ENCODE peak calls at places on chromosomes 1 and 21, in seven cellular contexts. H, Y, L, F, E, K and T are unnamed samples.
A peak's percentile ranks its signal among the peaks of the same experiment; 100 is the strongest.

GRCh38 chr1:109901508-109902145 is 9.0 kb upstream of the CSF1 start:
- DNase-seq in H (peak; percentile 58), Y (no peak), L (no peak), F (no peak), E (no peak), K (no peak), T (peak; percentile 43)

GRCh38 chr21:42722808-42723470 is 69.5 kb downstream of the PDE9A start:
- DNase-seq in H (no peak), Y (no peak), L (no peak), F (no peak), E (no peak), K (no peak), T (no peak)

GRCh38 chr1:2137257-2138121 is 57.1 kb downstream of the FAAP20 start:
- DNase-seq in H (peak; percentile 43), Y (no peak), L (no peak), F (peak; percentile 3), E (no peak), K (no peak), T (no peak)

GRCh38 chr1:115377411-115377810 is 39.4 kb upstream of the NGF start:
- DNase-seq in H (no peak), Y (no peak), L (no peak), F (no peak), E (no peak), K (no peak), T (no peak)

GRCh38 chr1:151536499-151536898 is 3.6 kb upstream of the TUFT1 start:
- DNase-seq in H (no peak), Y (no peak), L (no peak), F (no peak), E (no peak), K (no peak), T (no peak)

GRCh38 chr1:178019622-178020021 is 49.8 kb upstream of the SEC16B start:
- DNase-seq in H (no peak), Y (no peak), L (no peak), F (no peak), E (no peak), K (no peak), T (peak; percentile 28)

GRCh38 chr1:55035904-55036303 is 3.4 kb upstream of the PCSK9 start:
- DNase-seq in H (no peak), Y (no peak), L (no peak), F (no peak), E (no peak), K (no peak), T (no peak)

GRCh38 chr21:39504230-39504629 is 52.5 kb downstream of the SH3BGR start:
- DNase-seq in H (no peak), Y (no peak), L (no peak), F (no peak), E (no peak), K (no peak), T (no peak)

GRCh38 chr1:82317671-82318070 is 516.9 kb downstream of the ADGRL2 start:
- DNase-seq in H (no peak), Y (no peak), L (no peak), F (no peak), E (no peak), K (no peak), T (peak; percentile 55)

GRCh38 chr21:42760977-42761751 is 107.7 kb downstream of the PDE9A start:
- DNase-seq in H (no peak), Y (no peak), L (no peak), F (peak; percentile 33), E (no peak), K (no peak), T (no peak)

GRCh38 chr1:215878128-215878527 is 311.0 kb downstream of the KCTD3 start:
- DNase-seq in H (no peak), Y (no peak), L (no peak), F (no peak), E (no peak), K (no peak), T (no peak)

GRCh38 chr1:209412036-209412435 is 171.5 kb upstream of the CAMK1G start:
- DNase-seq in H (no peak), Y (no peak), L (no peak), F (no peak), E (no peak), K (peak; percentile 41), T (peak; percentile 62)

GRCh38 chr1:31374511-31375196 is 1.8 kb upstream of the FABP3 start:
- DNase-seq in H (no peak), Y (peak; percentile 79), L (no peak), F (no peak), E (no peak), K (peak; percentile 51), T (no peak)

GRCh38 chr1:55421317-55421716 is 206.2 kb upstream of the USP24 start:
- DNase-seq in H (no peak), Y (no peak), L (no peak), F (no peak), E (no peak), K (peak; percentile 20), T (no peak)

GRCh38 chr1:230215049-230215448 is 148.0 kb downstream of the GALNT2 start:
- DNase-seq in H (no peak), Y (peak; percentile 79), L (no peak), F (peak; percentile 59), E (no peak), K (no peak), T (no peak)

GRCh38 chr21:29075706-29076447 is 2.4 kb upstream of the CCT8 start:
- DNase-seq in H (peak; percentile 28), Y (no peak), L (no peak), F (peak; percentile 25), E (no peak), K (peak; percentile 40), T (peak; percentile 89)

GRCh38 chr1:37035828-37036666 is 1.7 kb upstream of the GRIK3 start:
- DNase-seq in H (peak; percentile 64), Y (no peak), L (peak; percentile 22), F (no peak), E (no peak), K (no peak), T (no peak)

GRCh38 chr1:38221006-38221649 is 174.5 kb upstream of the POU3F1 start:
- DNase-seq in H (no peak), Y (no peak), L (no peak), F (no peak), E (no peak), K (peak; percentile 85), T (peak; percentile 48)

GRCh38 chr21:45471229-45472052 is 66.5 kb downstream of the COL18A1 start:
- DNase-seq in H (no peak), Y (peak; percentile 72), L (no peak), F (no peak), E (no peak), K (peak; percentile 81), T (peak; percentile 88)

GRCh38 chr1:86701731-86702130 is 2.6 kb upstream of the SH3GLB1 start:
- DNase-seq in H (no peak), Y (no peak), L (no peak), F (no peak), E (no peak), K (no peak), T (no peak)

GRCh38 chr1:232435746-232436145 is 194.2 kb downstream of the SIPA1L2 start:
- DNase-seq in H (no peak), Y (no peak), L (no peak), F (no peak), E (no peak), K (no peak), T (no peak)

GRCh38 chr1:245788269-245788668 is 633.5 kb downstream of the KIF26B start:
- DNase-seq in H (no peak), Y (no peak), L (no peak), F (no peak), E (no peak), K (peak; percentile 94), T (peak; percentile 92)

GRCh38 chr1:112939810-112940209 is 16.2 kb downstream of the SLC16A1 start:
- DNase-seq in H (no peak), Y (no peak), L (no peak), F (no peak), E (no peak), K (no peak), T (no peak)

GRCh38 chr1:81549588-81550127 is 251.1 kb upstream of the ADGRL2 start:
- DNase-seq in H (no peak), Y (no peak), L (no peak), F (no peak), E (no peak), K (peak; percentile 46), T (peak; percentile 40)